ENCODE peak calls at places on chromosome 5, in five cellular contexts. N is type B pancreatic cell, R is aorta, G is right atrium auricular region, F is sciatic nerve. C is an unnamed sample.

GRCh38 chr5:51748667-51749066 is 365.4 kb downstream of the ISL1 start:
- DNase-seq in R (no peak), F (no peak), G (no peak), N (no peak), C (no peak)

GRCh38 chr5:10912435-10912834 is 151.4 kb upstream of the DAP start:
- DNase-seq in R (no peak), N (no peak), F (no peak), G (no peak), C (no peak)

GRCh38 chr5:108260858-108261170 is 121.1 kb downstream of the FBXL17 start:
- DNase-seq in G (no peak), N (no peak), F (no peak), R (no peak), C (no peak)

GRCh38 chr5:138461343-138462125 is 3.7 kb upstream of the EGR1 start:
- DNase-seq in N (no peak), R (peak), G (peak), F (no peak), C (no peak)

GRCh38 chr5:180866985-180867384 is 5.9 kb upstream of the ZFP62 start:
- DNase-seq in G (no peak), R (no peak), N (no peak), F (no peak), C (no peak)

GRCh38 chr5:139514486-139514856 is 31.9 kb upstream of the STING1 start:
- DNase-seq in F (no peak), R (no peak), N (no peak), G (no peak), C (no peak)

GRCh38 chr5:82297711-82298110 is 19.6 kb upstream of the RPS23 start:
- DNase-seq in R (no peak), F (no peak), G (no peak), N (no peak), C (no peak)

GRCh38 chr5:149100331-149100730 is 37.5 kb upstream of the SH3TC2 start:
- DNase-seq in F (no peak), R (no peak), N (no peak), G (no peak), C (no peak)

GRCh38 chr5:10760033-10760975 is 730 bp downstream of the DAP start:
- DNase-seq in F (peak), G (no peak), N (peak), R (no peak), C (peak)

GRCh38 chr5:113212244-113212920 is 222.4 kb downstream of the TSSK1B start:
- DNase-seq in N (no peak), F (no peak), R (no peak), G (no peak), C (no peak)

GRCh38 chr5:88940712-88941111 is 57.7 kb upstream of the MEF2C start:
- DNase-seq in N (no peak), G (no peak), F (no peak), R (no peak), C (no peak)

GRCh38 chr5:66406761-66407289 is 189.4 kb upstream of the MAST4 start:
- DNase-seq in R (no peak), N (no peak), G (no peak), F (no peak), C (no peak)

GRCh38 chr5:171601266-171601881 is 181.9 kb downstream of the FGF18 start:
- DNase-seq in N (no peak), R (no peak), G (no peak), F (no peak), C (no peak)

GRCh38 chr5:147098233-147098790 is 136.5 kb upstream of the STK32A start:
- DNase-seq in F (no peak), R (no peak), G (no peak), N (no peak), C (no peak)

GRCh38 chr5:170971-171800 is 20.1 kb upstream of the LRRC14B start:
- DNase-seq in F (peak), R (peak), G (no peak), N (no peak), C (peak)

GRCh38 chr5:424259-425110 is 18.5 kb upstream of the EXOC3 start:
- DNase-seq in R (peak), N (no peak), F (peak), G (no peak), C (peak)

GRCh38 chr5:150517272-150518152 is 9.6 kb downstream of the NDST1 start:
- DNase-seq in R (peak), F (no peak), N (no peak), G (no peak), C (no peak)

GRCh38 chr5:134438268-134438622 is 26.6 kb upstream of the CDKN2AIPNL start:
- DNase-seq in R (no peak), G (no peak), N (no peak), F (no peak), C (no peak)

GRCh38 chr5:179336871-179337165 is 8.4 kb downstream of the ADAMTS2 start:
- DNase-seq in G (no peak), F (no peak), N (no peak), R (peak), C (no peak)

GRCh38 chr5:135578685-135579341 is at the start of gene CXCL14:
- DNase-seq in N (no peak), F (peak), R (peak), G (no peak), C (peak)